ENCODE peak calls at places on chromosome 3, in six cellular contexts. R is HCT116, C is HepG2, Q is K562, I is upper lobe of left lung, M is GM12878. W is an unnamed sample.

GRCh38 chr3:188185717-188186236 is 31.8 kb downstream of the LPP start:
- ATAC-seq in M (no peak), I (peak), R (no peak), Q (no peak), C (peak), W (peak)

GRCh38 chr3:115275897-115276296 is 128.8 kb upstream of the ZBTB20 start:
- ATAC-seq in Q (no peak), C (no peak), R (no peak), I (no peak), M (no peak), W (peak)

GRCh38 chr3:187288176-187288893 is 3.2 kb downstream of the MASP1 start:
- ATAC-seq in M (no peak), R (no peak), I (peak), Q (no peak), C (no peak), W (peak)

GRCh38 chr3:31170932-31171670 is 276.6 kb upstream of the GADL1 start:
- ATAC-seq in Q (no peak), C (no peak), R (no peak), M (no peak), I (peak), W (no peak)

GRCh38 chr3:112504123-112504522 is 4.9 kb upstream of the BTLA start:
- ATAC-seq in Q (no peak), I (no peak), M (no peak), C (no peak), R (no peak), W (no peak)

GRCh38 chr3:129604942-129605592 is 1.4 kb downstream of the PLXND1 start:
- ATAC-seq in M (no peak), C (peak), R (no peak), I (no peak), Q (no peak), W (no peak)

GRCh38 chr3:182879031-182879611 is 85.8 kb downstream of the ATP11B start:
- ATAC-seq in R (no peak), C (no peak), Q (no peak), I (no peak), M (no peak), W (no peak)

GRCh38 chr3:16816048-16816780 is 68.5 kb upstream of the PLCL2 start:
- ATAC-seq in R (no peak), M (peak), Q (no peak), I (no peak), C (no peak), W (no peak)

GRCh38 chr3:182802413-182802812 is 9.1 kb downstream of the ATP11B start:
- ATAC-seq in R (no peak), I (peak), Q (peak), C (no peak), M (peak), W (no peak)

GRCh38 chr3:33592999-33593398 is 125.1 kb downstream of the CLASP2 start:
- ATAC-seq in I (no peak), M (no peak), R (no peak), C (no peak), Q (no peak), W (no peak)

GRCh38 chr3:10265833-10266232 is 17.6 kb downstream of the TATDN2 start:
- ATAC-seq in I (no peak), M (no peak), Q (no peak), C (no peak), R (no peak), W (no peak)

GRCh38 chr3:37315669-37316068 is 141.3 kb upstream of the LRRFIP2 start:
- ATAC-seq in M (no peak), R (no peak), I (no peak), C (no peak), Q (peak), W (no peak)

GRCh38 chr3:196339044-196339443 is 856 bp upstream of the TM4SF19 start:
- ATAC-seq in Q (no peak), I (no peak), R (no peak), C (no peak), M (no peak), W (no peak)
- TF ChIP-seq POLR2A in Q (no peak), I (no peak), R (no peak), C (no peak), M (no peak), W (no peak)

GRCh38 chr3:77041756-77042155 is 1.9 kb downstream of the ROBO2 start:
- ATAC-seq in C (no peak), R (no peak), I (no peak), M (no peak), Q (no peak), W (no peak)

GRCh38 chr3:77038928-77039605 is 832 bp upstream of the ROBO2 start:
- ATAC-seq in R (no peak), M (no peak), I (peak), Q (peak), C (peak), W (peak)

GRCh38 chr3:77039606-77040553 is at the start of gene ROBO2:
- ATAC-seq in C (peak), I (peak), M (peak), R (no peak), Q (peak), W (peak)

GRCh38 chr3:77041156-77041696 is 1.3 kb downstream of the ROBO2 start:
- ATAC-seq in R (no peak), Q (no peak), M (peak), I (no peak), C (no peak), W (no peak)

DNA sequence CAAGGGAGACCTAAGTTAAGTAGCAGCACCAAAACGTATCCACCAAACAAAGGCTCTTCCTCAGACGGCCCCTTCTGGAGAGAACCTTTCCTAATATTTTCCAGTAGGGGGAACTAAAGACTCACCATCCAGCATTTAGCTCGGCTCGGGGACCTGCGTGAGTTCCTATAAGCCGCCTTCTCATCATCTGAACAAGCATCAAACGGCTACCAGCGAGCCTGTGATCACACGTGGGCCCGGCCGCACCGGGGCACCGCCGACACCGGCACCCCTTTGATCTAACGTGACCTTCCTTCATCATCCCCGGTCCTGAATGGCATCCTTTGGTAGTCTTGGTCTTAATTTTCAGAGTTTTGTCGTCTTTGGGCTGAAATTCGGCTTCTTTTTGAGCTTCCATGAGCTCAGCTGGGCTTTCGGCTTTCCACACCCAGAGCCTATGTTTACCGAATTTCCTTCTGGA is 1.4 kb upstream of the ROBO2 start:
- ATAC-seq in Q (peak), R (no peak), C (peak), M (peak), I (peak), W (peak)
- TF ChIP-seq POLR2AphosphoS5 in Q (no peak), R (no peak), C (no peak), M (no peak), I (no peak), W (no peak)

GRCh38 chr3:195187609-195188529 is 83.1 kb downstream of the XXYLT1 start:
- ATAC-seq in M (no peak), I (no peak), R (no peak), C (no peak), Q (peak), W (no peak)
- TF ChIP-seq POLR2A in M (no peak), I (no peak), R (no peak), C (no peak), Q (no peak), W (no peak)

DNA sequence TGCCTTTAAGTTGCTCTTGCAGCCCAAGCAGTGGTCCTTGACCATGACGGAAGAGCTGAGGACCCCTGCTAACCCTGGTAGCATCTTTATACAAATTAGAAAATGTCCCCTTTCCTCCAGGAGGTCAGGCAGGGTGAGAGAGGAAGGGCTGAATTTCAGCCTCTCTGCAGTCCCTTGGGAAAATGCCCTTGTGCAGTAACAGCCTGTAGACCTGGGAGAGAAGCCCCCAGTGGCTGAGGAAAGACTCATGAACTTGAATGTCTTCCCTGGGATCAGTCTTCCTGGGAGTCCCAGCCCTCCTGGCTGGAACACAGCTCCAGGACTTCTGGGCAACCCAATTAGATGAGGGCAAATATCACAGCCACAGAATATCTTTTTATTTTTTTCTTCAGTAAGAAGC is 113.3 kb downstream of the CD47 start:
- ATAC-seq in M (no peak), I (no peak), R (no peak), Q (no peak), C (no peak), W (no peak)
- TF ChIP-seq POLR2AphosphoS5 in M (no peak), I (no peak), R (no peak), Q (no peak), C (no peak), W (no peak)

GRCh38 chr3:14524920-14525660 is 15.1 kb downstream of the GRIP2 start:
- ATAC-seq in I (no peak), Q (no peak), C (no peak), M (no peak), R (no peak), W (no peak)

GRCh38 chr3:14523792-14524191 is 16.4 kb downstream of the GRIP2 start:
- ATAC-seq in I (no peak), R (peak), C (no peak), M (no peak), Q (peak), W (no peak)

GRCh38 chr3:14528081-14528480 is 12.1 kb downstream of the GRIP2 start:
- ATAC-seq in R (no peak), Q (no peak), I (no peak), C (no peak), M (no peak), W (no peak)

GRCh38 chr3:14524311-14524711 is 15.8 kb downstream of the GRIP2 start:
- ATAC-seq in I (no peak), Q (peak), R (peak), C (no peak), M (peak), W (no peak)

GRCh38 chr3:14525685-14526631 is 14.2 kb downstream of the GRIP2 start:
- ATAC-seq in C (no peak), I (peak), R (no peak), Q (peak), M (peak), W (peak)
- TF ChIP-seq POLR2A in C (no peak), I (no peak), R (no peak), Q (no peak), M (no peak), W (no peak)

GRCh38 chr3:59968510-59968909 is 918.7 kb upstream of the CFAP20DC start:
- ATAC-seq in R (no peak), M (no peak), I (no peak), C (no peak), Q (no peak), W (no peak)
- TF ChIP-seq POLR2AphosphoS5 in R (no peak), M (no peak), I (no peak), C (no peak), Q (no peak), W (no peak)

GRCh38 chr3:40452876-40453730 is 4.0 kb upstream of the RPL14 start:
- ATAC-seq in R (peak), C (peak), M (peak), Q (peak), I (peak), W (peak)
- TF ChIP-seq POLR2A in R (peak), C (peak), M (peak), Q (peak), I (peak), W (no peak)

DNA sequence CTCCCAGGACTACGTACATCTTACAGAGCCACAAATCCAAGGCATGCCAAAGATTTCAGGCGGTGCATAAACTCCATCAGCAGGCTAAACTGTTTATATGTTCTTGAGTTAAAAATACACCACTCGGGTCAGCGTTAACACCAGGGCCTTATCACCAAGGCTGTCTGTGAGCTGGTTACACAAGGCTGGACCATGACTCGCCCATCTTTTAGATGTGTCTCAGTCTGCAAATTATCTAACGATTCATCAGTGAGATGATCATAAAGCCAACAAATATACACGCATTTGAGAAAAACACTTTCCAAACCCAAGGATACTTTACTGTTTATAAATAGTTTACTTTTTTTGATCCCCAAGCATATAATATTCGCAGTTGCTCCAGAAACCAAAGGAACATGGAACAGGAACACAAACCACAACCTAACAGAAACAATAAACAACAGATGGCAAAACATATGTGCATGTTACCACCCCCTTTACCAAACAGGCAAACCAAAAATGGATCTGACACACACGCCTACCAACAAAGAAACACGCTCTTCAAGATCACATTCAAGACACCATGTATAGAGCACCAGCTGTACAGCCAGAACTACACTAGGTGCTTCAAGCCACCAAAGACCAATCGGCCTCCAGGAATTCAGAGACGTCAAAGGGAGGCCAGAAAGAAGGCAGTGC is 15.4 kb downstream of the LRIG1 start:
- ATAC-seq in I (no peak), Q (no peak), C (no peak), R (no peak), M (no peak), W (peak)
- TF ChIP-seq POLR2AphosphoS5 in I (no peak), Q (no peak), C (no peak), R (no peak), M (no peak), W (peak)

GRCh38 chr3:38453075-38453913 is at the start of gene ACVR2B:
- ATAC-seq in R (peak), I (peak), Q (peak), M (peak), C (peak), W (peak)
- TF ChIP-seq POLR2A in R (no peak), I (peak), Q (peak), M (no peak), C (no peak), W (peak)